ENCODE peak calls at places on chromosomes 12 and 14, in four cellular contexts. M, N, I and Q are unnamed samples.

GRCh38 chr12:96401061-96401871 is 1.0 kb upstream of the CDK17 start:
- DNase-seq in M (peak), N (peak), I (peak), Q (peak)

GRCh38 chr12:109609256-109609821 is 35.7 kb downstream of the MVK start:
- DNase-seq in I (no peak), N (no peak), M (no peak), Q (no peak)

GRCh38 chr12:96068111-96068510 is 32.7 kb upstream of the LTA4H start:
- DNase-seq in M (no peak), I (no peak), N (no peak), Q (no peak)

GRCh38 chr12:10069099-10069498 is 29.7 kb downstream of the CLEC1A start:
- DNase-seq in M (no peak), I (no peak), N (no peak), Q (peak)

GRCh38 chr14:68322970-68323620 is 469.8 kb downstream of the ZFP36L1 start:
- DNase-seq in M (no peak), I (no peak), N (no peak), Q (no peak)

GRCh38 chr12:18343708-18344107 is 82.4 kb downstream of the PIK3C2G start:
- DNase-seq in I (no peak), M (no peak), N (no peak), Q (no peak)

GRCh38 chr14:68397827-68398226 is 395.0 kb downstream of the ZFP36L1 start:
- DNase-seq in I (no peak), N (peak), M (no peak), Q (peak)

GRCh38 chr14:76050797-76051392 is 65.3 kb downstream of the IFT43 start:
- DNase-seq in I (peak), N (peak), M (peak), Q (peak)

GRCh38 chr14:20278414-20278813 is 27.3 kb downstream of the TTC5 start:
- DNase-seq in M (no peak), N (peak), I (no peak), Q (peak)

GRCh38 chr14:35331605-35332516 is 39.7 kb downstream of the PSMA6 start:
- DNase-seq in N (peak), M (no peak), I (no peak), Q (peak)

GRCh38 chr12:114213055-114213561 is 192.8 kb downstream of the TBX5 start:
- DNase-seq in M (no peak), I (no peak), N (no peak), Q (no peak)

GRCh38 chr12:69726922-69727321 is 11.7 kb upstream of the RAB3IP start:
- DNase-seq in N (peak), I (no peak), M (no peak), Q (no peak)

GRCh38 chr14:50719911-50720759 is 52.0 kb upstream of the SAV1 start:
- DNase-seq in I (no peak), N (no peak), M (no peak), Q (no peak)

GRCh38 chr12:54229624-54230212 is 40.9 kb upstream of the SMUG1 start:
- DNase-seq in M (no peak), I (no peak), N (peak), Q (peak)

GRCh38 chr12:52217223-52217622 is 15.8 kb upstream of the KRT7 start:
- DNase-seq in N (no peak), M (no peak), I (no peak), Q (no peak)

GRCh38 chr12:24902521-24903304 is 46.2 kb downstream of the BCAT1 start:
- DNase-seq in I (peak), M (no peak), N (peak), Q (peak)

GRCh38 chr12:52670961-52671360 is 9.2 kb downstream of the KRT1 start:
- DNase-seq in M (no peak), I (no peak), N (no peak), Q (no peak)

GRCh38 chr12:45991289-45992249 is 1.2 kb upstream of the SCAF11 start:
- DNase-seq in M (peak), N (peak), I (peak), Q (peak)

GRCh38 chr14:77098470-77099353 is 654 bp downstream of the CIPC start:
- DNase-seq in I (peak), M (peak), N (no peak), Q (no peak)

GRCh38 chr12:124833693-124834122 is 30.0 kb downstream of the SCARB1 start:
- DNase-seq in I (peak), M (no peak), N (no peak), Q (peak)

GRCh38 chr12:111256629-111257434 is 112.1 kb downstream of the PHETA1 start:
- DNase-seq in N (no peak), I (no peak), M (peak), Q (no peak)

GRCh38 chr12:21771311-21771710 is 3.2 kb downstream of the KCNJ8 start:
- DNase-seq in M (no peak), N (peak), I (no peak), Q (no peak)

GRCh38 chr14:65847065-65847847 is 434.7 kb downstream of the FUT8 start:
- DNase-seq in I (no peak), N (no peak), M (peak), Q (no peak)

GRCh38 chr12:32522322-32523221 is 123.2 kb downstream of the FGD4 start:
- DNase-seq in I (no peak), N (no peak), M (peak), Q (no peak)

GRCh38 chr14:76784881-76785280 is 23.6 kb downstream of the VASH1 start:
- DNase-seq in I (peak), M (peak), N (peak), Q (peak)

GRCh38 chr12:117646595-117646994 is 285.2 kb upstream of the NOS1 start:
- DNase-seq in N (no peak), M (no peak), I (peak), Q (no peak)

GRCh38 chr12:48185181-48185919 is 1.9 kb downstream of the CCDC184 start:
- DNase-seq in I (peak), N (no peak), M (no peak), Q (peak)

GRCh38 chr12:47080725-47081502 is 1.2 kb upstream of the AMIGO2 start:
- DNase-seq in I (peak), M (no peak), N (peak), Q (peak)

GRCh38 chr12:88595697-88596096 is 15.4 kb upstream of the KITLG start:
- DNase-seq in N (no peak), M (no peak), I (no peak), Q (no peak)

GRCh38 chr12:7162691-7163114 is 26.8 kb upstream of the PEX5 start:
- DNase-seq in M (no peak), N (peak), I (peak), Q (peak)
- TF ChIP-seq CTCF in M (peak), N (peak), I (peak), Q (peak)

GRCh38 chr12:2054091-2055018 is 1.6 kb downstream of the CACNA1C start:
- DNase-seq in I (peak), M (no peak), N (no peak), Q (no peak)
- H3K4me3 ChIP-seq in I (peak), M (no peak), N (peak), Q (peak)

GRCh38 chr12:92717202-92717601 is 14.4 kb downstream of the PLEKHG7 start:
- DNase-seq in M (peak), N (peak), I (peak), Q (peak)
- TF ChIP-seq CTCF in M (peak), N (peak), I (peak), Q (peak)

DNA sequence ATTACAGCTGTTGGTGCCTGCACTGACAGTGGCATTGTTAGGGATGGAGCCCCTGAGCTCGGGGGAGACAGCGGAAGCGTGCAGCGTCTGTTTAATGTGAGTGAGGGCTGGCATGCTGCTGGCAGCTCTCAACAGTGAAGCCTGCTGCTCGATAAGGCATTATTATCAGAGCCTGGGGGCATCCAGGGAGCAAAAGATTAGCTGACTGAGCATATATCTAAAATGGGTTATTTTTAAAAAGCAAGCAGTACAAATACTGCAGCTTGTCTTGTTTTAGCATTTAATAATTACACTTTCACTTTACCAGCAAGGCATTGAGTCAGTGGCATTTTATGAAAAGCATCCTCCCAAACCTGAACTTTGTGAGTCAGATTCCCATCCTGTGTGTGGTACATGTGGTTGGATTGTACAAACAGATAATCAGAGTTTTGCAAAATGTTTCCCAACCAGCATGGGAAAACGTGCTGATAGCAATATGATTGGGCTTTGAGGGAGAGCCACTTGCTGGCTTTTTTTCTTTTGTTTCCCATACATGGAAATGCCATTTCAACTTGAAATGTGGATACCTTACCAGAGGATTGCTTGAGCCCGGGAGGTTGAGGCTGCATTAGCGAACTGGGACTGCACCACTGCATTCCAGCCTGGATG is 150.8 kb downstream of the PRKCH start:
- DNase-seq in M (peak), N (peak), I (no peak), Q (peak)
- H3K4me3 ChIP-seq in M (peak), N (peak), I (no peak), Q (peak)

GRCh38 chr12:3352230-3352629 is 138.8 kb upstream of the PRMT8 start:
- DNase-seq in N (no peak), I (no peak), M (no peak), Q (no peak)

GRCh38 chr12:3353621-3354020 is 137.4 kb upstream of the PRMT8 start:
- DNase-seq in M (no peak), I (no peak), N (no peak), Q (no peak)

GRCh38 chr12:3351731-3352130 is 139.3 kb upstream of the PRMT8 start:
- DNase-seq in I (no peak), N (no peak), M (no peak), Q (no peak)

GRCh38 chr12:3348055-3348454 is 142.9 kb upstream of the PRMT8 start:
- DNase-seq in I (no peak), N (no peak), M (no peak), Q (no peak)

DNA sequence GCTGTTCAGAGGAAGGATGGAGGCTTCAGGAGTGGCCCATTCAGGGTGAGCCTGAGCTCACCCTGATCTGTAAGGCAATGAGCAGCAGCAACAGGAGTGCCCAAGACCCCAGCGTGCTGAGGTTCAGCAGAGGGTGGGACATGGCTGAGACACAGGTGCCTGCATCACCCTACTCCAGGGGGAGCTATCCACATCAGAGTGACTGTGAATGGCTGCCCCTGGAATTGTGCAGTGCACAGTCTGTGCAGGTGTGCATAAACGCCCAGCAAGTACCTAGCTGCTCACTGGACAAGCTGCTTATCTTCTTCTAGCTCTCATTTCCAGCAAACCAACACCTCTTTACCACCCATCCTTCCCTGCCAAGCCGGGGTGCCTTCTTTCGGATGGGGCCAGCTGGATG is 140.6 kb upstream of the PRMT8 start:
- DNase-seq in I (no peak), M (no peak), N (no peak), Q (no peak)
- TF ChIP-seq CTCF in I (no peak), M (no peak), N (no peak), Q (no peak)

GRCh38 chr14:96098309-96098998 is 59.3 kb downstream of the C14orf132 start:
- DNase-seq in N (peak), I (peak), M (peak), Q (peak)
- H3K4me3 ChIP-seq in N (no peak), I (no peak), M (no peak), Q (no peak)

GRCh38 chr12:613996-614726 is 49.1 kb downstream of the NINJ2 start:
- DNase-seq in N (peak), I (peak), M (peak), Q (peak)
- TF ChIP-seq CTCF in N (no peak), I (peak), M (peak), Q (peak)

DNA sequence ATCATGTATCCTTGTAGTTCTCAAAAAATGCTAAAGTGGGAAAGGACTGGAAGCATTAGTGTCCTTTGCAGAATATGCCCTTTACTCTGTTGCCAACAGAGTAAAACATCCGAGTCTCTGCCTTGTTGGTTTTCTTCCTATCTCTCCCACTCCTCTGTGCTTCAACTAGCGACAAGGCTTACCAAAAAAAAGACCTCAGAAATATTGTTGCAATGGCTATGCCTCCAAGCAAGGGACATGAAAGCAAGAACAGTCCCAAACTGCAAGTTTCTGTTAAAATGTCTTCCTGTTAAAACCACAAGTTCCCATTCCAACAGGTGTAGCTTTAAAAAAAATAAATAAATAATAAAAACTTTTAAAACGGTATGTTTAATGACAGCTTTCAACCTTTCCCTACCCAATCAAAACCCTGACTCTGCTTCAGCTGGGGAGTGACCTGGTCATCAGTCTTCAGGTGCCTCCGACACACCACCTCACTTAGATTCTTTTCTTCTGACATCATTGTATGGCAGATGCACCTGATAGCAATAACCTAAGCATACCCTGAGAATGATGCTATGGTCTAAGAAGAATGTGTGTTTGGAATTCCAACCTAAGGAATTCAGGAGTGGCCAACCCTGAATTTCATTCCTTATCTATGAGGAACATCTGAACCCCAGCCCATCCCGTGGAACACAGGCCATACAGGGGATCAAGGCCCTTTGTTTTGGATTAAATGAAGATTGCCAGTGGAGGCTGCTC is 81.0 kb downstream of the RPS29 start:
- DNase-seq in M (no peak), I (no peak), N (no peak), Q (no peak)
- H3K4me3 ChIP-seq in M (no peak), I (no peak), N (no peak), Q (no peak)

GRCh38 chr12:122880668-122881067 is 15.3 kb downstream of the VPS37B start:
- DNase-seq in I (peak), M (peak), N (peak), Q (peak)
- TF ChIP-seq CTCF in I (peak), M (peak), N (peak), Q (peak)

GRCh38 chr12:104136577-104136976 is 1.4 kb downstream of the NFYB start:
- DNase-seq in M (peak), N (peak), I (no peak), Q (no peak)

GRCh38 chr12:104137175-104137901 is 672 bp downstream of the NFYB start:
- DNase-seq in M (peak), N (peak), I (peak), Q (peak)

GRCh38 chr12:104137902-104138746 is at the start of gene NFYB:
- DNase-seq in N (peak), M (peak), I (peak), Q (peak)

GRCh38 chr12:104142543-104142942 is 4.5 kb upstream of the NFYB start:
- DNase-seq in I (no peak), M (no peak), N (no peak), Q (no peak)

DNA sequence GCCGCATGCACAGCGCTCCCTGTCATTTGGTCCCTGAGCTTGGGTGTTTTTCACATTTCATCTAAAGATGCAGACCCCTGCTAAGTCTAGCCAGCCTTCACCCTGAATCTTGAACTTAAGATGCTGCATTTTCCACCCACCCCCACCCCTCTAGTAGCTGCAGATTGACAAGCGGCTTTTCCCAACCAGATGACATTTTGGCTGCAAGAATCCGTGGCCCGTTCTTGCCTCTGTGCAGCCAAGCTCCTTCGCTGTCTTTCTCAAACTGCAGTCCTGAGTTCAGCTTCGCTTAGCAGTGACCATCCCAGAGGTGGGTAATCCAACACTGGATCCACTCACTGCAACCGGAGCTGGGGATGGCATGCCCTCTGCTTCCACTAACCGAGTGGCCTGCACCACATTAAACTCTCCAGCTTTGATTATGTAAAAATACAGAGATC is 757 bp upstream of the NFYB start:
- DNase-seq in N (no peak), M (no peak), I (peak), Q (no peak)
- H3K4me3 ChIP-seq in N (peak), M (peak), I (peak), Q (peak)